ENCODE peak calls at places on chromosomes 16 and 17, in four cellular contexts. W is GM12878, B is K562, G is HepG2. T is an unnamed sample.

GRCh38 chr17:27741361-27741861 is 58.9 kb downstream of the NOS2 start:
- DNase-seq in G (no peak), W (no peak), B (no peak), T (no peak)

GRCh38 chr16:12829096-12829888 is 25.6 kb upstream of the CPPED1 start:
- DNase-seq in W (no peak), B (no peak), G (no peak), T (no peak)

GRCh38 chr17:8005951-8006730 is 3.7 kb downstream of the GUCY2D start:
- DNase-seq in G (no peak), B (peak; percentile 68), W (no peak), T (no peak)

GRCh38 chr17:66002807-66003206 is 189.1 kb downstream of the CEP112 start:
- DNase-seq in G (no peak), B (no peak), W (no peak), T (no peak)

GRCh38 chr17:35795007-35795870 is at the start of gene MMP28:
- DNase-seq in G (no peak), W (no peak), B (peak; percentile 74), T (peak; percentile 33)

GRCh38 chr16:89696598-89697128 is 4.8 kb downstream of the SPATA2L start:
- DNase-seq in B (peak; percentile 22), W (no peak), G (no peak), T (no peak)

GRCh38 chr16:2009791-2010510 is at the start of gene ZNF598:
- DNase-seq in W (no peak), B (peak; percentile 90), G (peak; percentile 73), T (peak; percentile 93)

GRCh38 chr17:4903051-4903818 is at the start of gene CHRNE:
- DNase-seq in B (peak; percentile 62), G (peak; percentile 80), W (peak; percentile 37), T (peak; percentile 72)

GRCh38 chr16:23434380-23434779 is 18.6 kb downstream of the COG7 start:
- DNase-seq in G (peak; percentile 83), B (peak; percentile 55), W (peak; percentile 40), T (peak; percentile 68)

GRCh38 chr17:44502598-44503079 is 567 bp downstream of the GPATCH8 start:
- DNase-seq in G (no peak), B (peak; percentile 22), W (no peak), T (peak; percentile 24)

GRCh38 chr17:9529033-9529748 is 46.4 kb downstream of the STX8 start:
- DNase-seq in W (no peak), G (peak; percentile 7), B (peak; percentile 16), T (peak; percentile 28)

GRCh38 chr17:65742433-65743312 is 181.2 kb upstream of the AXIN2 start:
- DNase-seq in B (no peak), W (no peak), G (peak; percentile 62), T (no peak)

GRCh38 chr17:15649861-15650391 is 30.4 kb upstream of the FBXW10B start:
- DNase-seq in B (peak; percentile 1), W (no peak), G (no peak), T (peak; percentile 1)

GRCh38 chr16:19294156-19294649 is 8.7 kb downstream of the CLEC19A start:
- DNase-seq in W (peak; percentile 84), B (no peak), G (no peak), T (no peak)

GRCh38 chr17:81386646-81387234 is 8.5 kb upstream of the BAHCC1 start:
- DNase-seq in G (peak; percentile 45), W (no peak), B (peak; percentile 84), T (no peak)

GRCh38 chr16:69319381-69319780 is 8.2 kb downstream of the VPS4A start:
- DNase-seq in W (no peak), G (no peak), B (no peak), T (no peak)

GRCh38 chr16:64412578-64413280 is 709.1 kb downstream of the CDH11 start:
- DNase-seq in G (no peak), W (no peak), B (no peak), T (no peak)

GRCh38 chr16:24826096-24826690 is 19.6 kb upstream of the SLC5A11 start:
- DNase-seq in W (no peak), G (no peak), B (no peak), T (no peak)

GRCh38 chr17:19369846-19370492 is 7.4 kb upstream of the B9D1 start:
- DNase-seq in W (no peak), B (no peak), G (no peak), T (no peak)

DNA sequence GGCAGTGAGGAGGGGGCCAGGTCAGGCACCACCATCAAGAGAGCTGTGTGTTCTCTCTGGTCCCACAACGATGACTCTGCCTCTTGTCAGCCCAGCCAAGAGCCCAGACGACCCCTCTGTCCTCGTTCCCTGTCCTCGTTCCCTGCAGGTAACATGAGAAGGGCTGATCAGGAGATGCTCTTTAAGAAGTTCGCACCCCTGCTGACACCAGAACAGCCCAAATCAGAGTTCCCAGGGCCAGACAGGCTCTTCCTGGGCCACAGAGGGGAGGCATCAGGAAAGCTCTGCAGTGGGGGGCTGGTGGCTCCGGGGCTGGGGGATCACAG is 13.5 kb upstream of the DNAI2 start:
- DNase-seq in B (no peak), W (no peak), G (no peak), T (no peak)
- TF ChIP-seq TARDBP in B (no peak), W (no peak), G (no peak), T (no peak)

GRCh38 chr17:43011728-43012472 is 5.3 kb downstream of the IFI35 start:
- DNase-seq in G (peak; percentile 35), W (no peak), B (no peak), T (no peak)
- TF ChIP-seq BHLHE40 in G (no peak), W (no peak), B (no peak), T (no peak)

DNA sequence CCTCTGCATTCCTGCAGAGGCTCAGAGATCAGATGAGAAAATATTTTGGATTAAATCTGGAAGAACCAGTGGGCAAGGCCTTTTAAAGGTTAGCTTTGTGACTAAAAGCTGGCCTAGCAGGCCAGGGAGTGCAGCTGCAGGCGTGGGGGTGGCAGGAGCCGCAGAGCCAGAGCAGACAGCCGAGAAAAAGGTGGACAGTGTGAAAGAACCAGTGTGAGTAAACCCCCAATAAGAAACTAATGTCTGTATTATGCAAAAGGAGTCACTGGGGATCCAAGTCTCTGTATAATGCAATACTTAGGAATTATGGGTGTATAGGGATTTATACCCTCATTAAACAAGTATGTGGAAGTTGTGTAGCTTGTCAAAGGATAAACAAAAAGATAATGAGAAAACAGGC is 21.4 kb upstream of the SPACA3 start:
- DNase-seq in B (no peak), W (peak; percentile 39), G (no peak), T (no peak)
- TF ChIP-seq FOXM1 in B (no peak), W (no peak), G (no peak), T (no peak)

GRCh38 chr17:12457493-12457892 is 208.2 kb upstream of the MYOCD start:
- DNase-seq in W (no peak), G (no peak), B (no peak), T (no peak)
- TF ChIP-seq TARDBP in W (no peak), G (no peak), B (no peak), T (no peak)

DNA sequence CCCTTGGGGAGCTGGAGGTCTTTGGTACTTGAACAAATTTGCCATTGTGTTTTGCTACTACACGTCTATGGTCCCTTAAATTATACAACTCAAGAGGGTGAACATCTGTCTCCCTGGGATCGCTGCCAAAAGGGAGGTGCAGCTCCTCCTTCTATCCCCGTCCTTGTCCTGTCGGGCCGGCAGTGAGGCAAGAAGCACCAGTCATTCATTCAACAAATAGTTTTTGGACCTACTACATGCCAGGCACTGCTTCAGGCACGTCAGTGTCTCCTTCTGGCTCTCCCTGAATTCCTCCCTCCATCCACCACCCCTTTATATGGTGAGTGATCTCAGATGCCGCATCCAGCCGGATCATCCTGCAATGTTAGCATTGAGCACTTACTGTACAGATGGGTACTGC is 2.2 kb upstream of the RPL38 start:
- DNase-seq in W (no peak), B (no peak), G (no peak), T (no peak)
- TF ChIP-seq BHLHE40 in W (no peak), B (no peak), G (no peak), T (no peak)

GRCh38 chr17:73503560-73503959 is 140.7 kb downstream of the SDK2 start:
- DNase-seq in W (no peak), B (peak; percentile 55), G (no peak), T (no peak)
- TF ChIP-seq FOXM1 in W (no peak), B (no peak), G (no peak), T (no peak)

DNA sequence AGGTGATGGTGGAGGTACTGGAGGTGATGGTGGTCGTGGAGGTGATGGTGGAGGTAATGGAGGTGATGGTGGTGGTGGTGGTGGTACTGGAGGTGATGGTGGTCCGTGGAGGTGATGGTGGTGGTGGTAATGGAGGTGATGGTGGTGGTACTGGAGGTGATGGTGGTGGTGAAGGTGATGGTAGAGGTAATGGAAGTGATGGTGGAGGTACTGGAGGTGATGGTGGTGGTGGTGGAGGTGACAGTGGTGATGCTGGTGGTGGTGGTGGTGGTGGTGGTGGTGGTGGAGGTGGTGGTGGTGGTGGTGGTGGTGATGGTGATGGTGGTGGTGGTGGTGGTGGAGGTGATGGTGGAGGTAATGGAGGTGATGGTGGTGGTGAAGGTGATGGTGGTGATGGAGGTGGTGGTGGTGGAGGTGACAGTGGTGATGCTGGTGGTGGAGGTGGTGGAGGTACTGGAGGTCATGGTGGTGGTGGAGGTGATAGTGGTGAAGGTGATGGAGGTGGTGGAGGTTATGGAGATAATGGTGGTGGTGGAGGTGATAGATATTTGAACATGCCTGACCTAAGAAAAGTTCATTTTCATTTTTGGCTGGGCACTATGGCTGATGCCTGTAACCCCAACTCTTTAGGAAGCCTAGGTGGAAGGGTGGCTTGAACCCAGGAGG is 55.0 kb downstream of the RNF213 start:
- DNase-seq in B (no peak), W (no peak), G (no peak), T (no peak)
- TF ChIP-seq TARDBP in B (no peak), W (no peak), G (no peak), T (no peak)

DNA sequence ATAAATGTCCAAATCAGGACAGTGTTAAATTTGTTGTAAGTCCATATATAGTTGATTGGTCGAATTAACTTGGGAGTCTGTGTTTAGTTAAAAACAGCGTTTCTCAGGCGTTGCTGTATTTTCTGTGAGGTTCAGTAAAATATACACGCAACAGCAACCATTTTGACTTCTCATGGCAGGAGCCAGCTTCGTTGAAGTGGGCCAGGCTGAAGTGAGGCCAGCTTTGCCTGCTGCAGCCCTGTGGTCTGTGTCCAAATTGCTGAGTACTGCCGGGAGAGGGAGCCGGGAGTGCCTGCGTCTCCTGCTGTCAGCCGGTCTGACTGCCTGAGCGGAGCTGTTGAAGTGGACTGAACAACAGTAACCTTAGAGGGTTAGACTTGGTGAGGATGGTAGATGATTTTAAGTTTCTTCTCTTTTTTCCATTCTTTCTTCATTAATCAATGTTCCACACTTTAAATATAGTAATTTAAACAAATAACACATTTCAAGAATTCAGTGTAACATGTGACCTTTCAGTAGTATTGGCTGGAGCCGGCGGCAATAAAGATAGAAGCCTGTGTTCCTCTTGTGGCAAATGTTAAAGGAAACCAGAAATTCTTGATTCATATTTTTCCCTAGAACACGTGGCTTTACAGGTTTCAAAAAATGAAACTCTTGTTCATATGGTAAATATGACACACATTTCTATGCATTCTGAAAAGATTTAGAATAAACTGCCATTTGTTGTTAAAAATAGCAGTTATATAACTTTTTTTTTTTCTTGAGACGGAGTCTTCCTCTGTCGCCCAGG is 37.0 kb upstream of the ZNF750 start:
- DNase-seq in G (peak; percentile 65), W (no peak), B (peak; percentile 83), T (peak; percentile 85)
- TF ChIP-seq BHLHE40 in G (no peak), W (no peak), B (peak; percentile 10), T (no peak)